ENCODE peak calls at places on chromosomes 4 and X, in eight cellular contexts. X, W, E, T, Z, U, B and C are unnamed samples.

GRCh38 chr4:168605411-168605810 is 108.6 kb downstream of the PALLD start:
- DNase-seq in X (no peak), W (no peak), E (no peak), T (peak; percentile 12), Z (no peak), U (no peak), B (peak; percentile 4), C (no peak)

GRCh38 chr4:6095023-6095817 is 77.0 kb upstream of the C4orf50 start:
- DNase-seq in X (no peak), W (no peak), E (no peak), T (no peak), Z (no peak), U (peak; percentile 16), B (no peak), C (no peak)

GRCh38 chr4:23775694-23776093 is 114.2 kb downstream of the PPARGC1A start:
- DNase-seq in X (no peak), W (no peak), E (no peak), T (no peak), Z (no peak), U (peak; percentile 22), B (peak; percentile 41), C (peak; percentile 8)

GRCh38 chrX:151004085-151004484 is 20.9 kb downstream of the HMGB3 start:
- DNase-seq in X (no peak), W (no peak), E (no peak), T (no peak), Z (no peak), U (no peak), B (no peak), C (no peak)

GRCh38 chr4:7947927-7948326 is 8.3 kb upstream of the AFAP1 start:
- DNase-seq in X (no peak), W (no peak), E (no peak), T (no peak), Z (no peak), U (no peak), B (no peak), C (no peak)

GRCh38 chr4:120753854-120754253 is 168.7 kb downstream of the PRDM5 start:
- DNase-seq in X (no peak), W (no peak), E (no peak), T (no peak), Z (no peak), U (peak; percentile 65), B (no peak), C (no peak)

GRCh38 chr4:53734584-53735363 is 143.5 kb upstream of the LNX1 start:
- DNase-seq in X (no peak), W (no peak), E (no peak), T (no peak), Z (no peak), U (no peak), B (no peak), C (no peak)

GRCh38 chr4:1336079-1336478 is 10.9 kb upstream of the UVSSA start:
- DNase-seq in X (no peak), W (no peak), E (no peak), T (no peak), Z (no peak), U (no peak), B (no peak), C (no peak)

GRCh38 chr4:52852041-52852440 is 10.1 kb upstream of the RASL11B start:
- DNase-seq in X (no peak), W (no peak), E (no peak), T (no peak), Z (no peak), U (no peak), B (no peak), C (no peak)

GRCh38 chr4:70722199-70722791 is 531 bp downstream of the RUFY3 start:
- DNase-seq in X (no peak), W (no peak), E (no peak), T (no peak), Z (no peak), U (peak; percentile 51), B (no peak), C (no peak)

GRCh38 chr4:123433976-123434375 is 37.4 kb downstream of the SPRY1 start:
- DNase-seq in X (no peak), W (no peak), E (no peak), T (no peak), Z (no peak), U (no peak), B (no peak), C (no peak)

GRCh38 chr4:10887600-10887999 is 203.0 kb upstream of the CLNK start:
- DNase-seq in X (no peak), W (no peak), E (no peak), T (no peak), Z (no peak), U (no peak), B (no peak), C (no peak)

GRCh38 chr4:176584031-176584430 is 208.7 kb downstream of the VEGFC start:
- DNase-seq in X (no peak), W (no peak), E (no peak), T (no peak), Z (no peak), U (no peak), B (no peak), C (no peak)

GRCh38 chr4:55396305-55397023 is 707 bp downstream of the TMEM165 start:
- DNase-seq in X (no peak), W (peak; percentile 43), E (peak; percentile 20), T (peak; percentile 60), Z (peak; percentile 24), U (peak; percentile 41), B (peak; percentile 40), C (peak; percentile 21)

GRCh38 chrX:11100281-11101035 is 10.7 kb upstream of the HCCS start:
- DNase-seq in X (no peak), W (no peak), E (peak; percentile 33), T (no peak), Z (no peak), U (peak; percentile 33), B (peak; percentile 34), C (peak; percentile 36)

GRCh38 chr4:11427201-11427996 is 1.3 kb downstream of the HS3ST1 start:
- DNase-seq in X (no peak), W (no peak), E (no peak), T (peak; percentile 14), Z (no peak), U (no peak), B (no peak), C (no peak)

GRCh38 chrX:96979766-96980165 is 96.1 kb downstream of the RPA4 start:
- DNase-seq in X (no peak), W (no peak), E (no peak), T (no peak), Z (no peak), U (no peak), B (no peak), C (no peak)

GRCh38 chr4:152917533-152918395 is 18.4 kb upstream of the FHDC1 start:
- DNase-seq in X (no peak), W (no peak), E (no peak), T (no peak), Z (no peak), U (no peak), B (no peak), C (no peak)

GRCh38 chrX:109472939-109473713 is 8.8 kb downstream of the GUCY2F start:
- DNase-seq in X (no peak), W (no peak), E (no peak), T (no peak), Z (peak; percentile 20), U (no peak), B (no peak), C (no peak)

GRCh38 chr4:158722291-158722916 is 792 bp downstream of the PPID start:
- DNase-seq in X (no peak), W (no peak), E (no peak), T (no peak), Z (no peak), U (peak; percentile 45), B (peak; percentile 6), C (no peak)